ENCODE peak calls at places on chromosomes 5 and 9, in eight cellular contexts. Q is GM13976; R is PC-3; P is fibroblast of mammary gland; T is BJ; S is transverse colon; C is activated CD8-positive, alpha-beta T cell treated with anti-CD3 and anti-CD28 coated beads for 36 hours; L is body of pancreas. X is an unnamed sample.

GRCh38 chr9:95605826-95606555 is 89.2 kb upstream of the PTCH1 start:
- DNase-seq in R (no peak), C (no peak), P (no peak), S (no peak), T (no peak), L (no peak), Q (no peak), X (no peak)

GRCh38 chr9:123411636-123412035 is 55.6 kb downstream of the CRB2 start:
- DNase-seq in Q (no peak), P (no peak), R (no peak), C (no peak), T (no peak), S (no peak), L (no peak), X (no peak)

GRCh38 chr9:69174645-69175487 is 789 bp downstream of the TJP2 start:
- DNase-seq in Q (peak; percentile 77), S (peak; percentile 21), L (peak; percentile 22), P (peak; percentile 98), R (peak; percentile 91), C (peak; percentile 68), T (peak; percentile 88), X (no peak)

GRCh38 chr5:14577964-14578363 is 3.6 kb upstream of the OTULINL start:
- DNase-seq in Q (no peak), S (no peak), C (no peak), L (no peak), T (no peak), R (peak; percentile 33), P (no peak), X (no peak)

GRCh38 chr5:1474183-1474839 is 29.1 kb upstream of the SLC6A3 start:
- DNase-seq in Q (no peak), S (no peak), R (no peak), C (no peak), T (no peak), P (no peak), L (no peak), X (no peak)

GRCh38 chr5:129670944-129671343 is 77.0 kb upstream of the MINAR2 start:
- DNase-seq in S (no peak), L (no peak), R (peak; percentile 61), Q (no peak), P (peak; percentile 86), C (no peak), T (peak; percentile 36), X (no peak)

GRCh38 chr5:114062940-114063867 is 298.7 kb upstream of the KCNN2 start:
- DNase-seq in S (no peak), T (no peak), R (peak; percentile 3), L (no peak), C (no peak), P (no peak), Q (no peak), X (no peak)

GRCh38 chr5:150318613-150319483 is 16.1 kb upstream of the ARSI start:
- DNase-seq in L (no peak), Q (no peak), C (no peak), P (no peak), T (no peak), R (no peak), S (no peak), X (no peak)

GRCh38 chr9:106616946-106617345 is 246.0 kb upstream of the ZNF462 start:
- DNase-seq in T (no peak), Q (no peak), R (no peak), C (no peak), P (no peak), S (no peak), L (no peak), X (no peak)

GRCh38 chr9:131271506-131271931 is 4.8 kb downstream of the FAM78A start:
- DNase-seq in R (no peak), P (no peak), S (no peak), T (no peak), Q (no peak), L (no peak), C (peak; percentile 55), X (no peak)

GRCh38 chr5:18281947-18282557 is 647.8 kb downstream of the TAF11L14 start:
- DNase-seq in C (no peak), L (no peak), S (no peak), P (peak; percentile 63), T (peak; percentile 6), Q (peak; percentile 13), R (peak; percentile 65), X (no peak)

GRCh38 chr5:80867233-80867632 is 92.9 kb upstream of the RASGRF2 start:
- DNase-seq in T (no peak), R (no peak), L (no peak), Q (no peak), C (no peak), S (no peak), P (peak; percentile 34), X (no peak)

GRCh38 chr9:3960661-3961144 is 339.2 kb downstream of the GLIS3 start:
- DNase-seq in R (peak; percentile 59), T (no peak), L (no peak), Q (no peak), C (no peak), P (peak; percentile 90), S (no peak), X (no peak)

GRCh38 chr9:18493361-18494015 is 19.5 kb downstream of the ADAMTSL1 start:
- DNase-seq in Q (no peak), C (no peak), P (peak; percentile 92), R (peak; percentile 86), T (no peak), S (no peak), L (no peak), X (no peak)

GRCh38 chr5:60843693-60844428 is at the start of gene ELOVL7:
- DNase-seq in L (peak; percentile 89), P (peak; percentile 19), T (no peak), R (peak; percentile 35), S (peak; percentile 87), Q (peak; percentile 85), C (peak; percentile 67), X (peak; percentile 89)

GRCh38 chr5:170882345-170882744 is 20.5 kb downstream of the RANBP17 start:
- DNase-seq in T (no peak), Q (no peak), C (no peak), P (no peak), S (no peak), R (no peak), L (no peak), X (no peak)

GRCh38 chr5:142426676-142427364 is 102.0 kb upstream of the SPRY4 start:
- DNase-seq in R (no peak), L (no peak), S (no peak), T (no peak), P (peak; percentile 81), Q (no peak), C (no peak), X (no peak)

GRCh38 chr9:107489144-107489673 is 360 bp downstream of the KLF4 start:
- DNase-seq in S (peak; percentile 31), P (peak; percentile 4), T (no peak), C (no peak), R (peak; percentile 11), Q (peak; percentile 45), L (no peak), X (peak; percentile 39)

GRCh38 chr5:72817076-72817476 is 615 bp downstream of the TNPO1 start:
- DNase-seq in Q (peak; percentile 60), L (peak; percentile 57), P (peak; percentile 78), S (peak; percentile 59), R (peak; percentile 35), T (no peak), C (peak; percentile 75), X (no peak)

GRCh38 chr9:99905833-99906402 is 536 bp upstream of the STX17 start:
- DNase-seq in Q (no peak), P (peak; percentile 16), L (peak; percentile 28), S (peak; percentile 10), C (no peak), T (no peak), R (peak; percentile 74), X (no peak)

DNA sequence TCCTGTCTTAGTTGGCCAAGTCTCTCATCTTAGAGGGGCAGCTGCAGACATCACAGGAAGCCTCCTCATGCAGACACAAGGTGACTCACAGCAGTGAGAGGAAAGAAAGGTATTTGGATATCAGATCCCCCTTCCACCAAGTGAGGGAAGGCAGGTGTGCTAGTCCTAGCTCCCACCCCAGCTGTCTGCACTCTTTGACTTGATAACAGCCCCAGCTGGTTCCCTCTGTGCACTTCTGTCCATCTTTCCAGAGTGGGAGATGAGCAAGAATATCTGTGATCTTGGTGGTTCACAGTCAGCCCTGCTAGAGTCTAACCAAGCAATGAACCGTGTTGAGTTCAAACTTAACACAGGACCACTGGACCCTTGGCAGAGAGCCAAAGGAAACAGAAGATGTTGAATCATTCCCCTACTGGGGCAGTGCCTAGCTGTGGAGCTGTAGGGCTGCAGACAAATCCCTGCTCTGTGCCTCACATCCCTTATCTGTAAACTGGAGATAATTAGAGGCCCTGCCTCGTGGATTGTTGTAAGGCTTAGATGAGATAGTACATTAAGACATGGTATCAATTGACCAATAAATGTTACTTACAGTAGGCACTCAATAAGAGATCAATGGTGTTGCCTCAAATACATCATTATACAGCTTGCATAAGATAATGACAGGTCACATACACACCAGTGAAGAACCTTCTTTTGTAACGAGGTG is 39.1 kb downstream of the SH3RF2 start:
- DNase-seq in S (no peak), C (no peak), R (peak; percentile 84), T (no peak), L (peak; percentile 38), P (peak; percentile 62), Q (no peak), X (no peak)
- TF ChIP-seq CTCF in S (no peak), C (no peak), R (no peak), T (no peak), L (no peak), P (no peak), Q (no peak), X (no peak)

GRCh38 chr5:6556089-6556801 is 76.6 kb downstream of the NSUN2 start:
- DNase-seq in T (no peak), Q (no peak), P (peak; percentile 2), R (peak; percentile 32), S (no peak), C (no peak), L (no peak), X (no peak)
- TF ChIP-seq CTCF in T (no peak), Q (no peak), P (no peak), R (no peak), S (no peak), C (no peak), L (no peak), X (no peak)

DNA sequence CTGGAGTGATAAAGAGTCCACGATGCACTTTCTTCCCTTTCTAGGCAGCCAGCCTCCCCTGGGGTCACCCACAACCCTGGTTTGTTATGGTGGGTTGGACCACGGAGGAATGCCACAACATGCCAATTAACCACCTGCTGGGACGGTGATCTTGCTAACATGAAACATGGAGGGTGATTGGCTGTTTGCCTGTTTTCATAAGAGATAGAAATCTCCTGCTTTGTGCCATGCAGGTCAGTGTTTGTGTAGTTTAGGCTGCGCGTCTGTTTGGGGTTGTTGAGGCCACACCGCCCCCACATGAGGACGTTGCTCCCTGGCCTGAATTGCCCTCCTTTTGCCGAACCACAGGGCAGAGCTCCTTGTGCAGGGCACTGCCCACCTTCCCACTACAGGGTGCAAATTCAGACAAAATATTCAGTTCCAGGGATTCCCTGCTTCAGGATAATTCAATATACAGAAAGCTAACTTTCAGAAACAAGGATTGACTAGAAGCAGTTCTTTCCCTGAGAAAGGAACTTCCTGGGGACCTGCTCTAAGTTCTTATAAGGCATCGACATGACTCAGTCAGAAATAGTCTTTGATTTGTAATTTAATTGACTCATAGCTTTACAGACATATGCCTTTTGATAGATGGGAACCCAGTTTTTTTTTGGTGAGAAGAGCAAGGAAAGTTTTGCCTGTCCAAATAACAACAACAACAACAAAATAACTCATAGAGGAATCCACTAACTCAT is 427.7 kb downstream of the GADD45G start:
- DNase-seq in C (no peak), T (no peak), R (no peak), S (no peak), L (no peak), P (no peak), Q (no peak), X (no peak)
- TF ChIP-seq CTCF in C (no peak), T (no peak), R (no peak), S (no peak), L (no peak), P (no peak), Q (no peak), X (no peak)

GRCh38 chr5:10140195-10140973 is 109.3 kb downstream of the ATPSCKMT start:
- DNase-seq in L (no peak), S (no peak), Q (no peak), C (no peak), P (peak; percentile 12), R (peak; percentile 58), T (no peak), X (no peak)
- TF ChIP-seq CTCF in L (peak; percentile 4), S (no peak), Q (no peak), C (no peak), P (peak; percentile 21), R (peak; percentile 76), T (peak; percentile 43), X (peak; percentile 41)

X was measured in progenitor cell of endocrine pancreas.